ENCODE peak calls at places on chromosomes 11 and 22, in seven cellular contexts. J, N, E, A, L, M and W are unnamed samples.
A peak's percentile ranks its signal among the peaks of the same experiment; 100 is the strongest.

GRCh38 chr11:2447951-2448650 is 3.3 kb downstream of the KCNQ1 start:
- DNase-seq in J (no peak), M (no peak), L (no peak), A (no peak), N (no peak), E (no peak), W (no peak)

GRCh38 chr11:62001450-62002178 is 34.2 kb upstream of the FTH1 start:
- DNase-seq in N (peak; percentile 26), E (no peak), M (no peak), A (no peak), J (no peak), L (peak; percentile 83), W (no peak)

GRCh38 chr22:19201130-19201857 is 22.8 kb upstream of the SLC25A1 start:
- DNase-seq in E (no peak), L (no peak), J (no peak), N (no peak), M (no peak), A (no peak), W (no peak)

GRCh38 chr11:33615751-33616150 is 84.9 kb downstream of the C11orf91 start:
- DNase-seq in N (no peak), L (no peak), J (no peak), M (peak; percentile 79), E (no peak), A (no peak), W (no peak)

GRCh38 chr22:30575011-30575671 is 676 bp upstream of the GAL3ST1 start:
- DNase-seq in N (peak; percentile 47), M (no peak), E (no peak), A (no peak), J (no peak), L (no peak), W (no peak)

GRCh38 chr11:118295834-118296454 is 8.6 kb upstream of the CD3E start:
- DNase-seq in E (no peak), N (no peak), J (no peak), M (peak; percentile 92), L (no peak), A (peak; percentile 43), W (no peak)

GRCh38 chr11:10920205-10920604 is 62.4 kb upstream of the ZBED5 start:
- DNase-seq in M (no peak), A (no peak), J (no peak), N (no peak), E (no peak), L (no peak), W (no peak)

GRCh38 chr11:12981879-12982531 is 27.1 kb upstream of the RASSF10 start:
- DNase-seq in N (no peak), L (no peak), A (no peak), M (peak; percentile 79), J (no peak), E (no peak), W (no peak)

GRCh38 chr11:32005786-32006406 is 85.0 kb upstream of the RCN1 start:
- DNase-seq in M (peak; percentile 30), E (no peak), J (no peak), A (no peak), N (no peak), L (no peak), W (no peak)

GRCh38 chr22:45863981-45864751 is 112.8 kb downstream of the WNT7B start:
- DNase-seq in L (peak; percentile 80), J (peak; percentile 33), M (peak; percentile 69), N (peak; percentile 75), A (peak; percentile 63), E (peak; percentile 72), W (peak; percentile 58)

GRCh38 chr22:19802001-19802880 is 41.7 kb downstream of the TBX1 start:
- DNase-seq in M (no peak), A (no peak), J (no peak), N (no peak), L (no peak), E (no peak), W (no peak)

GRCh38 chr22:32199341-32199740 is 5.5 kb downstream of the RFPL2 start:
- DNase-seq in A (no peak), N (no peak), L (no peak), M (no peak), E (no peak), J (no peak), W (no peak)

GRCh38 chr22:27090595-27090994 is 433.2 kb downstream of the MIAT start:
- DNase-seq in M (no peak), L (no peak), E (no peak), N (no peak), J (no peak), A (no peak), W (no peak)

GRCh38 chr22:35368386-35368785 is 12.5 kb upstream of the HMOX1 start:
- DNase-seq in L (no peak), N (no peak), M (no peak), E (no peak), J (no peak), A (no peak), W (no peak)

GRCh38 chr11:26134481-26135355 is 197.2 kb upstream of the ANO3 start:
- DNase-seq in E (no peak), J (no peak), A (no peak), M (peak; percentile 58), N (no peak), L (no peak), W (no peak)

GRCh38 chr11:112558691-112559090 is 298.0 kb upstream of the PLET1 start:
- DNase-seq in A (no peak), J (no peak), N (no peak), L (no peak), E (no peak), M (no peak), W (no peak)

GRCh38 chr11:86800076-86800955 is at the start of gene PRSS23:
- DNase-seq in L (peak; percentile 32), A (no peak), M (peak; percentile 71), E (peak; percentile 73), N (peak; percentile 69), J (no peak), W (no peak)

GRCh38 chr22:46487318-46487717 is 50.1 kb downstream of the CELSR1 start:
- DNase-seq in N (no peak), E (no peak), A (no peak), M (no peak), L (no peak), J (no peak), W (no peak)

GRCh38 chr11:103661991-103662390 is 374.4 kb upstream of the DDI1 start:
- DNase-seq in L (no peak), M (no peak), E (no peak), A (no peak), N (no peak), J (no peak), W (no peak)

GRCh38 chr22:23652286-23652685 is 20.2 kb upstream of the DRICH1 start:
- DNase-seq in L (no peak), N (no peak), J (no peak), E (no peak), M (no peak), A (no peak), W (no peak)

GRCh38 chr22:46750530-46750800 is 12.0 kb upstream of the TBC1D22A start:
- DNase-seq in E (no peak), M (no peak), J (no peak), A (no peak), N (no peak), L (no peak), W (no peak)

GRCh38 chr11:25272214-25272613 is 775.4 kb downstream of the LUZP2 start:
- DNase-seq in M (no peak), E (no peak), A (no peak), J (no peak), N (no peak), L (no peak), W (no peak)

GRCh38 chr11:87265132-87265531 is 227.4 kb downstream of the TMEM135 start:
- DNase-seq in A (no peak), J (no peak), E (no peak), M (no peak), N (no peak), L (no peak), W (no peak)

GRCh38 chr11:31449040-31449439 is 60.4 kb downstream of the IMMP1L start:
- DNase-seq in A (no peak), L (no peak), N (no peak), M (no peak), E (no peak), J (no peak), W (no peak)

GRCh38 chr11:130165601-130166456 is 6.2 kb downstream of the ST14 start:
- DNase-seq in A (no peak), E (no peak), M (peak; percentile 77), L (no peak), N (no peak), J (no peak), W (no peak)

GRCh38 chr11:31608995-31609394 is 99.4 kb downstream of the ELP4 start:
- DNase-seq in N (no peak), A (no peak), M (no peak), E (no peak), L (no peak), J (no peak), W (no peak)

GRCh38 chr22:28006271-28006670 is 87.2 kb upstream of the PITPNB start:
- DNase-seq in A (no peak), N (no peak), E (no peak), M (no peak), J (no peak), L (no peak), W (no peak)

GRCh38 chr11:61297741-61298140 is 2.6 kb upstream of the VWCE start:
- DNase-seq in A (no peak), L (peak; percentile 64), N (no peak), M (peak; percentile 89), J (no peak), E (peak; percentile 42), W (no peak)